ENCODE peak calls at places on chromosomes 6 and 20, in four cellular contexts. L is A549, F is WTC11, X is HepG2. R is an unnamed sample.

GRCh38 chr6:69584913-69585729 is 211.7 kb downstream of the LMBRD1 start:
- DNase-seq in X (no peak), F (no peak), L (no peak), R (no peak)

GRCh38 chr6:135633573-135633972 is 136.0 kb upstream of the AHI1 start:
- DNase-seq in X (no peak), L (no peak), F (no peak), R (no peak)

GRCh38 chr6:30647039-30647801 is at the start of gene C6orf136:
- DNase-seq in X (peak; percentile 91), F (peak; percentile 78), L (peak; percentile 93), R (peak; percentile 99)

GRCh38 chr20:18637296-18637695 is 49.4 kb downstream of the DTD1 start:
- DNase-seq in X (no peak), L (no peak), F (no peak), R (no peak)

GRCh38 chr6:12709116-12709515 is 7.5 kb upstream of the PHACTR1 start:
- DNase-seq in L (no peak), F (no peak), X (no peak), R (no peak)

GRCh38 chr20:9955646-9956045 is 79.1 kb upstream of the ANKEF1 start:
- DNase-seq in X (no peak), F (no peak), L (peak; percentile 17), R (no peak)

GRCh38 chr20:49608752-49609670 is 41.1 kb upstream of the PTGIS start:
- DNase-seq in F (peak; percentile 77), L (peak; percentile 76), X (peak; percentile 75), R (peak; percentile 69)

GRCh38 chr6:25788305-25788922 is 33.9 kb downstream of the SLC17A4 start:
- DNase-seq in L (peak; percentile 57), F (peak; percentile 78), X (peak; percentile 72), R (peak; percentile 57)

GRCh38 chr20:57484772-57485171 is 40.2 kb downstream of the CTCFL start:
- DNase-seq in F (no peak), L (no peak), X (no peak), R (no peak)

GRCh38 chr6:160267102-160267501 is 8.5 kb upstream of the SLC22A2 start:
- DNase-seq in L (no peak), X (no peak), F (no peak), R (no peak)

GRCh38 chr6:29005183-29005885 is at the start of gene ZNF311:
- DNase-seq in X (no peak), F (peak; percentile 39), L (peak; percentile 63), R (peak; percentile 61)

GRCh38 chr6:23940466-23940865 is 185.5 kb upstream of the NRSN1 start:
- DNase-seq in L (no peak), X (no peak), F (no peak), R (no peak)

GRCh38 chr6:169664227-169664626 is 37.6 kb downstream of the WDR27 start:
- DNase-seq in X (no peak), L (no peak), F (no peak), R (no peak)

GRCh38 chr6:100538086-100538485 is 73.4 kb upstream of the SIM1 start:
- DNase-seq in L (no peak), X (no peak), F (no peak), R (no peak)

GRCh38 chr6:16154904-16155303 is 26.0 kb downstream of the MYLIP start:
- DNase-seq in X (no peak), F (no peak), L (no peak), R (no peak)

GRCh38 chr6:13568970-13569369 is 5.4 kb upstream of the SIRT5 start:
- DNase-seq in L (no peak), F (no peak), X (no peak), R (no peak)

GRCh38 chr6:169854813-169855212 is 103.4 kb downstream of the ERMARD start:
- DNase-seq in X (no peak), F (no peak), L (no peak), R (no peak)

GRCh38 chr6:4253604-4254211 is 118.3 kb upstream of the ECI2 start:
- DNase-seq in L (peak; percentile 13), X (peak; percentile 20), F (no peak), R (no peak)

GRCh38 chr6:33702345-33702977 is 9.0 kb downstream of the UQCC2 start:
- DNase-seq in L (peak; percentile 57), F (peak; percentile 55), X (peak; percentile 67), R (peak; percentile 65)

GRCh38 chr6:137530404-137530803 is 36.2 kb upstream of the OLIG3 start:
- DNase-seq in F (no peak), X (no peak), L (no peak), R (no peak)

GRCh38 chr6:137416376-137417109 is 77.7 kb downstream of the OLIG3 start:
- DNase-seq in X (no peak), L (no peak), F (no peak), R (no peak)

GRCh38 chr6:125067552-125067951 is 86.0 kb upstream of the TPD52L1 start:
- DNase-seq in X (no peak), L (no peak), F (no peak), R (no peak)

GRCh38 chr20:57622579-57623381 is 2.6 kb upstream of the ZBP1 start:
- DNase-seq in L (peak; percentile 91), F (peak; percentile 85), X (peak; percentile 41), R (peak; percentile 66)

GRCh38 chr6:146286976-146287375 is 256.7 kb upstream of the RAB32 start:
- DNase-seq in F (no peak), X (no peak), L (no peak), R (no peak)

GRCh38 chr20:21554985-21555384 is 41.1 kb upstream of the NKX2-2 start:
- DNase-seq in F (no peak), X (no peak), L (no peak), R (no peak)

GRCh38 chr20:21100590-21101452 is 5.3 kb downstream of the LINC00237 start:
- DNase-seq in X (no peak), F (peak; percentile 69), L (no peak), R (no peak)

GRCh38 chr6:21115111-21115510 is 478.4 kb upstream of the SOX4 start:
- DNase-seq in X (peak; percentile 18), F (no peak), L (no peak), R (no peak)

GRCh38 chr6:43768983-43769525 is 957 bp upstream of the VEGFA start:
- DNase-seq in F (peak; percentile 13), L (no peak), X (no peak), R (no peak)

GRCh38 chr6:133890941-133891813 is 2.3 kb downstream of the TCF21 start:
- DNase-seq in X (no peak), F (peak; percentile 64), L (peak; percentile 48), R (peak; percentile 12)

GRCh38 chr6:24524801-24525200 is 30.0 kb downstream of the ALDH5A1 start:
- DNase-seq in L (peak; percentile 58), X (peak; percentile 33), F (peak; percentile 19), R (no peak)

GRCh38 chr6:21158873-21159272 is 434.7 kb upstream of the SOX4 start:
- DNase-seq in X (no peak), L (no peak), F (no peak), R (no peak)

GRCh38 chr20:59042151-59042795 is at the start of gene PRELID3B:
- DNase-seq in F (peak; percentile 50), X (peak; percentile 30), L (peak; percentile 52), R (peak; percentile 63)

GRCh38 chr6:169861431-169862045 is 110.1 kb downstream of the ERMARD start:
- DNase-seq in F (no peak), X (no peak), L (no peak), R (no peak)

GRCh38 chr20:3778976-3779375 is 2.3 kb downstream of the SPEF1 start:
- DNase-seq in X (no peak), L (no peak), F (no peak), R (no peak)

GRCh38 chr6:118212451-118213173 is 305.5 kb downstream of the SLC35F1 start:
- DNase-seq in F (no peak), X (no peak), L (no peak), R (no peak)

GRCh38 chr6:99424022-99424421 is 1.1 kb downstream of the PNISR start:
- DNase-seq in L (no peak), F (no peak), X (no peak), R (no peak)
- TF ChIP-seq HMGXB4 in L (no peak), F (no peak), X (no peak), R (no peak)

DNA sequence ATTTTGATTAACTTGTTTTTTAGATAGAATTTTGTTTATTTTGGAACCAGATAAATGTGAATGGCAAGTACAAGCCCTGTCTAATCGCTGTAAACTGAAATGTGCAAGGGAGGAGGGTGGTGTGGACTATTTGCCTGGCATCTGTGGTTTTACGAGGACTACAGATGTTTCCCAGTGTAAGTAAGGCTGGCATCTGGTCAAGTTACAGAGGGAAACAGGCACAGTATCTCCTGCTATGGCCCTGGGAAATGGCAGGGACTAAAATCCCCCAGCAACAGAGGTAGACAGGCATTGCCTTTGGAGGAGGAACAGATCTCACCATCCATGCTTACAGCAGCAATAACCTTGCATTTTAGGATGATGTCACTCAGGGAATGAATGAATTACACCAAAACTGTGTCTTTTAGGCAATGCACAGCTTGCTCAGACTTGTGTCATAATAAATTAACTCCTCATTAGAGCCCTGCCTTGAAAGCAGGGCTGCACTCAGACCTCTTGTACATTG is 96.3 kb downstream of the TCP11 start:
- DNase-seq in X (no peak), F (no peak), L (no peak), R (no peak)
- TF ChIP-seq HMGXB4 in X (no peak), F (no peak), L (no peak), R (no peak)

GRCh38 chr6:129184324-129184723 is 301.4 kb downstream of the LAMA2 start:
- DNase-seq in L (no peak), F (no peak), X (no peak), R (no peak)

GRCh38 chr6:129189266-129189665 is 306.3 kb downstream of the LAMA2 start:
- DNase-seq in X (no peak), L (no peak), F (no peak), R (no peak)

GRCh38 chr6:129188795-129189194 is 305.9 kb downstream of the LAMA2 start:
- DNase-seq in F (no peak), L (no peak), X (no peak), R (no peak)

GRCh38 chr6:129184808-129185366 is 301.9 kb downstream of the LAMA2 start:
- DNase-seq in F (no peak), X (no peak), L (no peak), R (no peak)

DNA sequence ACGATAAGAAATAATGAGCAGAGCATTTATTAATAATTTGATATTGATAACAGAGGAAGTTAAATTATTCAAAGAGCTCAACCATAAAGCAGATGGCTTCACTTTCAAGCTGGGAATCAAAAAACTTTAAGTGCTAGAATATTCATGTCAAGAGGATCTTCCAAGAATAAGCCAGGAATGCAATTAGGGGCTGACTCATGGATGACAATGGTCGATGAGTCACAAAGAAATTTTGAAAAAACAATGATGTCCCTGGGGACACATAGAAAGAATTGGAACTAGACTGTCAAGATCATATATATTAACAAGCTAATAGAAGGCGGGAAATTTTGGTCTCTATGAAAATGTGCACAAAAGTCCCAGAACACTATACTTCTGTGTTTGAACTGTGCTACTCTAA is 304.1 kb downstream of the LAMA2 start:
- DNase-seq in X (no peak), L (no peak), F (no peak), R (no peak)
- TF ChIP-seq HMGXB4 in X (no peak), L (no peak), F (no peak), R (no peak)

DNA sequence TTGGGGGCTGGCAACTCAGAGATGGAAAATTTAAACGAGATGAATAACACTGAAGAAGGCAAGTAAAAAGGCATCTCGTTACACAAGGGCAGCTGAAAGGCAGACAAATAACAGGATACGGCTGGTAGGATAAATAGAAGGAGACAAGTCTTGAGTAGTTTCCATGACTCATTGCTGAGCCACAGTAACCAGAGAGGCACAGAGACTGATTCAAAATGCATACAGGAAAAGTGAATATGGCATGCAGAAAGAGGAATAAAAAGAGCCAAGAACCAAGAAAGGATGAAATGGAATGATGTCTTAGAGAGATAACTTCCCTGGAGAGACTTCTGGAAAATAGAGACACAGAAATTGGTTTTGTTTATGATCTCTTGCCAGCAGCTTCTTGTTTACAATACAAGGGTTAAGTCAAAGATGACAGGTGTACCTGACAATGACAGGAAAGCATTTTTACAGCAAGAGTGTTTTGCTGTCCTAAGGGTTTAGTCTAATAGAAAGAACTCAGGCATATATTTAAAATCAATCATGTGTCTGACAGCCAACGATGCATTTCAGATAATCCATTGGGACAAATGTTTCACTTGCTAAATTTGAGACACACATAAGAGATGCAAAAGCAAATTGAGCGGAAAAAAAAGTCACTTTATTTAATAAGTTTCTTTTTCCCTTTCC is 68.2 kb upstream of the KCNQ5 start:
- DNase-seq in X (no peak), F (no peak), L (peak; percentile 49), R (peak; percentile 17)
- TF ChIP-seq HMGXB4 in X (no peak), F (no peak), L (no peak), R (no peak)

R was measured in K562.